ENCODE peak calls at places on chromosomes 11 and 22, in ten cellular contexts. G, M, F, K, R, H, A, V, C and P are unnamed samples.

GRCh38 chr11:35412285-35412684 is 7.1 kb downstream of the SLC1A2 start:
- DNase-seq in G (no peak), M (no peak), F (peak), K (no peak), R (no peak), H (no peak), A (no peak), V (no peak), C (peak), P (peak)

GRCh38 chr22:39748877-39749276 is 144.7 kb downstream of the ENTHD1 start:
- DNase-seq in G (no peak), M (no peak), F (no peak), K (no peak), R (peak), H (no peak), A (no peak), V (no peak), C (peak), P (peak)

GRCh38 chr11:27902981-27903624 is 202.8 kb upstream of the BDNF start:
- DNase-seq in G (no peak), M (no peak), F (no peak), K (no peak), R (no peak), H (no peak), A (no peak), V (no peak), C (peak), P (peak)

GRCh38 chr11:17558916-17559315 is 11.9 kb downstream of the OTOG start:
- DNase-seq in G (no peak), M (no peak), F (no peak), K (no peak), R (no peak), H (no peak), A (no peak), V (no peak), C (no peak), P (no peak)

GRCh38 chr22:44086759-44087158 is 62.7 kb downstream of the PARVB start:
- DNase-seq in G (no peak), M (no peak), F (no peak), K (no peak), R (no peak), H (no peak), A (no peak), V (no peak), C (no peak), P (no peak)

GRCh38 chr11:69319255-69320106 is 25.5 kb downstream of the MYEOV start:
- DNase-seq in G (no peak), M (no peak), F (no peak), K (no peak), R (no peak), H (no peak), A (no peak), V (no peak), C (no peak), P (no peak)

GRCh38 chr11:102320166-102320565 is 2.9 kb downstream of the BIRC3 start:
- DNase-seq in G (no peak), M (no peak), F (no peak), K (no peak), R (no peak), H (no peak), A (no peak), V (peak), C (no peak), P (no peak)

GRCh38 chr11:72441647-72442267 is 7.4 kb upstream of the CLPB start:
- DNase-seq in G (no peak), M (no peak), F (no peak), K (no peak), R (no peak), H (no peak), A (no peak), V (no peak), C (peak), P (peak)

GRCh38 chr11:2209900-2210321 is 38.3 kb upstream of the TH start:
- DNase-seq in G (no peak), M (no peak), F (no peak), K (no peak), R (no peak), H (no peak), A (no peak), V (no peak), C (no peak), P (no peak)

GRCh38 chr11:44770401-44770800 is 43.6 kb downstream of the TSPAN18 start:
- DNase-seq in G (no peak), M (no peak), F (no peak), K (no peak), R (no peak), H (no peak), A (no peak), V (no peak), C (no peak), P (no peak)

GRCh38 chr11:126755494-126755893 is 245.1 kb downstream of the KIRREL3 start:
- DNase-seq in G (no peak), M (no peak), F (no peak), K (no peak), R (no peak), H (no peak), A (no peak), V (no peak), C (no peak), P (no peak)

GRCh38 chr11:22554221-22554620 is 71.4 kb downstream of the FANCF start:
- DNase-seq in G (no peak), M (no peak), F (no peak), K (no peak), R (no peak), H (no peak), A (no peak), V (no peak), C (no peak), P (no peak)

GRCh38 chr11:45817191-45817590 is 12.2 kb downstream of the SLC35C1 start:
- DNase-seq in G (no peak), M (no peak), F (no peak), K (no peak), R (no peak), H (no peak), A (no peak), V (peak), C (no peak), P (no peak)

GRCh38 chr22:47967841-47968240 is 1205.4 kb downstream of the TBC1D22A start:
- DNase-seq in G (no peak), M (no peak), F (no peak), K (no peak), R (no peak), H (no peak), A (no peak), V (no peak), C (no peak), P (no peak)

GRCh38 chr11:113554531-113554930 is 79.3 kb upstream of the DRD2 start:
- DNase-seq in G (no peak), M (no peak), F (no peak), K (no peak), R (no peak), H (no peak), A (no peak), V (peak), C (no peak), P (no peak)

GRCh38 chr11:69470301-69470700 is 11.2 kb upstream of the LINC01488 start:
- DNase-seq in G (no peak), M (no peak), F (no peak), K (no peak), R (no peak), H (no peak), A (no peak), V (no peak), C (no peak), P (no peak)

GRCh38 chr11:130675456-130675855 is 227.0 kb downstream of the ADAMTS15 start:
- DNase-seq in G (no peak), M (peak), F (no peak), K (peak), R (no peak), H (peak), A (no peak), V (no peak), C (peak), P (peak)

GRCh38 chr11:8247312-8247711 is 16.4 kb downstream of the LMO1 start:
- DNase-seq in G (peak), M (no peak), F (no peak), K (no peak), R (no peak), H (no peak), A (peak), V (no peak), C (no peak), P (no peak)

GRCh38 chr11:2434506-2435255 is 9.6 kb downstream of the TRPM5 start:
- DNase-seq in G (no peak), M (no peak), F (no peak), K (no peak), R (no peak), H (no peak), A (no peak), V (no peak), C (no peak), P (no peak)

GRCh38 chr11:117687776-117688175 is 109.2 kb downstream of the DSCAML1 start:
- DNase-seq in G (no peak), M (no peak), F (no peak), K (no peak), R (no peak), H (no peak), A (no peak), V (no peak), C (no peak), P (no peak)

GRCh38 chr22:45006873-45007246 is 2.9 kb downstream of the PHF21B start:
- DNase-seq in G (no peak), M (peak), F (peak), K (no peak), R (no peak), H (no peak), A (no peak), V (no peak), C (no peak), P (no peak)

GRCh38 chr11:86193297-86194095 is 51.1 kb upstream of the EED start:
- DNase-seq in G (peak), M (peak), F (peak), K (peak), R (peak), H (peak), A (peak), V (peak), C (peak), P (peak)

GRCh38 chr22:20004464-20004863 is 12.2 kb downstream of the ARVCF start:
- DNase-seq in G (no peak), M (no peak), F (no peak), K (no peak), R (no peak), H (no peak), A (no peak), V (no peak), C (no peak), P (no peak)

GRCh38 chr22:31243339-31244043 is 31.4 kb downstream of the LIMK2 start:
- DNase-seq in G (peak), M (no peak), F (no peak), K (no peak), R (no peak), H (no peak), A (no peak), V (no peak), C (peak), P (peak)
- TF ChIP-seq CTCF in G (peak), M (no peak), F (no peak), K (no peak), R (no peak), H (no peak), A (no peak), V (no peak), C (no peak), P (no peak)

DNA sequence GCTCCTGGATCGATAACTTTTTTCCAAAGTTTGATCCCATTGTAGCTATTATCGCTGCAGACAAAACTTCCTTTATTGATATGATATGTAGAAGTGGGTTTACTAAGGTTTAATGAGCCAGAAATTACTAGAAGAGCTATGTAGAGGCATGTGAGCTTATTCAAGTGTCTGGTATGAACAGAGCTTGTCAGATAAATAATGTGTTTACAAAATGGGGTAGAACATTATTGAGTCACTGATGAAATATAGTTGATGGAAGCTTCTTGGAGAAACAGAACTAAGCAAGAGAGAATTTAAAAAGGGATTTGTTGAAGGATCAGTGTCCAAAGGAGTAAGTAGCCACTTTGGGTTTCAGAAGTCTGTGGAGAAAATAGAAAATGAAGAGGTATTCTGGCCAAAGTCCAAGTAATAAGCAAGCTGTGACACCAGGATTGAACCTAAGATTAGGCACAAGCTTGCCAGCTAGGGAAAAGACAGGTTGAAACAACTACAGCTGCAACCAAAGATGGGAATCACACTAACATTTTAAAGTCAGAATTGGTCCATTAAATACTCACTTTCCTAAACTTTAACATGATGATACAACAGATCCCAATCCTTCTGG is 104.3 kb downstream of the MAML2 start:
- DNase-seq in G (no peak), M (no peak), F (no peak), K (no peak), R (no peak), H (no peak), A (no peak), V (no peak), C (peak), P (no peak)
- H3K4me3 ChIP-seq in G (no peak), M (no peak), F (no peak), K (no peak), R (no peak), H (no peak), A (no peak), V (no peak), C (no peak), P (no peak)

GRCh38 chr11:131951146-131951545 is 580.7 kb downstream of the NTM start:
- DNase-seq in G (no peak), M (no peak), F (no peak), K (no peak), R (no peak), H (no peak), A (no peak), V (no peak), C (no peak), P (no peak)
- TF ChIP-seq CTCF in G (no peak), M (no peak), F (no peak), K (no peak), R (no peak), H (no peak), A (no peak), V (no peak), C (no peak), P (no peak)

GRCh38 chr11:128470081-128470480 is 117.3 kb downstream of the ETS1 start:
- DNase-seq in G (no peak), M (no peak), F (no peak), K (no peak), R (no peak), H (no peak), A (no peak), V (peak), C (no peak), P (no peak)
- H3K4me3 ChIP-seq in G (no peak), M (no peak), F (no peak), K (no peak), R (no peak), H (no peak), A (no peak), V (peak), C (no peak), P (no peak)

GRCh38 chr11:108734956-108735559 is 70.2 kb downstream of the DDX10 start:
- DNase-seq in G (no peak), M (no peak), F (peak), K (no peak), R (no peak), H (no peak), A (no peak), V (peak), C (no peak), P (no peak)
- TF ChIP-seq CTCF in G (peak), M (peak), F (peak), K (no peak), R (peak), H (peak), A (peak), V (peak), C (peak), P (peak)

GRCh38 chr11:93329936-93330445 is 551 bp upstream of the DEUP1 start:
- DNase-seq in G (no peak), M (no peak), F (peak), K (no peak), R (no peak), H (no peak), A (no peak), V (no peak), C (peak), P (no peak)
- H3K4me3 ChIP-seq in G (no peak), M (peak), F (peak), K (no peak), R (no peak), H (peak), A (peak), V (no peak), C (peak), P (no peak)

GRCh38 chr11:115234794-115235193 is 269.4 kb downstream of the CADM1 start:
- DNase-seq in G (no peak), M (no peak), F (no peak), K (no peak), R (no peak), H (no peak), A (no peak), V (no peak), C (no peak), P (no peak)

GRCh38 chr11:115241899-115242298 is 262.3 kb downstream of the CADM1 start:
- DNase-seq in G (no peak), M (no peak), F (no peak), K (no peak), R (no peak), H (no peak), A (no peak), V (no peak), C (no peak), P (no peak)

GRCh38 chr11:115238086-115238485 is 266.1 kb downstream of the CADM1 start:
- DNase-seq in G (no peak), M (no peak), F (no peak), K (no peak), R (no peak), H (no peak), A (no peak), V (no peak), C (no peak), P (no peak)

GRCh38 chr11:115237578-115237977 is 266.6 kb downstream of the CADM1 start:
- DNase-seq in G (no peak), M (no peak), F (no peak), K (no peak), R (no peak), H (no peak), A (no peak), V (no peak), C (no peak), P (no peak)

DNA sequence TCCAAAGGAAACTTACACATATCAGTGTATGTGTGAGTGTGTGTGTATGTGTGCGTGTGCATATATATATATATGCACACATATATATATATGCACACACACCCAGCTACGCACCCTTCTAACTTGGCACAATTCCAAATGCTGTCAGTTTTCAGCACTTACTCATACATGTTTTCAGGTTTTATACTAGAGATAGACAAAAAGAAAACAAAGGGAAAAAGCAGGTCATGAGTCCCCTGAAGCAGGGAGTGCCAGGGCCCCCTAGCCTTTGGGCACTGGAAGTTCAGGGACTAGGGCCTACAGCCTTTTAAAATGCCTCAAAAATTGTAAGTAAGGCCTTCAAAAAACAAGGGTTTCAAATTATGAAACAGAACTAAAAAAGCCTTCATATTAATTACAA is 265.4 kb downstream of the CADM1 start:
- DNase-seq in G (no peak), M (no peak), F (no peak), K (no peak), R (no peak), H (no peak), A (no peak), V (no peak), C (no peak), P (no peak)
- TF ChIP-seq CTCF in G (no peak), M (no peak), F (no peak), K (no peak), R (no peak), H (no peak), A (no peak), V (peak), C (no peak), P (no peak)

GRCh38 chr11:77127969-77128691 is at the start of gene MYO7A:
- DNase-seq in G (peak), M (peak), F (peak), K (no peak), R (no peak), H (no peak), A (no peak), V (peak), C (no peak), P (no peak)

GRCh38 chr11:77127674-77127968 is 425 bp upstream of the MYO7A start:
- DNase-seq in G (no peak), M (no peak), F (peak), K (no peak), R (no peak), H (no peak), A (no peak), V (peak), C (no peak), P (no peak)

GRCh38 chr11:77125695-77126094 is 2.4 kb upstream of the MYO7A start:
- DNase-seq in G (no peak), M (no peak), F (no peak), K (no peak), R (no peak), H (no peak), A (no peak), V (no peak), C (no peak), P (no peak)

GRCh38 chr11:77126156-77126775 is 1.8 kb upstream of the MYO7A start:
- DNase-seq in G (no peak), M (no peak), F (no peak), K (no peak), R (no peak), H (no peak), A (no peak), V (no peak), C (no peak), P (no peak)

GRCh38 chr11:77126861-77127673 is 979 bp upstream of the MYO7A start:
- DNase-seq in G (peak), M (peak), F (peak), K (peak), R (no peak), H (no peak), A (peak), V (peak), C (no peak), P (peak)
- H3K4me3 ChIP-seq in G (peak), M (peak), F (peak), K (peak), R (peak), H (peak), A (peak), V (no peak), C (peak), P (peak)

GRCh38 chr11:65541093-65542010 is 16.5 kb downstream of the SCYL1 start:
- DNase-seq in G (peak), M (no peak), F (no peak), K (no peak), R (no peak), H (no peak), A (no peak), V (peak), C (no peak), P (no peak)
- TF ChIP-seq CTCF in G (peak), M (peak), F (no peak), K (peak), R (no peak), H (no peak), A (no peak), V (no peak), C (no peak), P (no peak)

DNA sequence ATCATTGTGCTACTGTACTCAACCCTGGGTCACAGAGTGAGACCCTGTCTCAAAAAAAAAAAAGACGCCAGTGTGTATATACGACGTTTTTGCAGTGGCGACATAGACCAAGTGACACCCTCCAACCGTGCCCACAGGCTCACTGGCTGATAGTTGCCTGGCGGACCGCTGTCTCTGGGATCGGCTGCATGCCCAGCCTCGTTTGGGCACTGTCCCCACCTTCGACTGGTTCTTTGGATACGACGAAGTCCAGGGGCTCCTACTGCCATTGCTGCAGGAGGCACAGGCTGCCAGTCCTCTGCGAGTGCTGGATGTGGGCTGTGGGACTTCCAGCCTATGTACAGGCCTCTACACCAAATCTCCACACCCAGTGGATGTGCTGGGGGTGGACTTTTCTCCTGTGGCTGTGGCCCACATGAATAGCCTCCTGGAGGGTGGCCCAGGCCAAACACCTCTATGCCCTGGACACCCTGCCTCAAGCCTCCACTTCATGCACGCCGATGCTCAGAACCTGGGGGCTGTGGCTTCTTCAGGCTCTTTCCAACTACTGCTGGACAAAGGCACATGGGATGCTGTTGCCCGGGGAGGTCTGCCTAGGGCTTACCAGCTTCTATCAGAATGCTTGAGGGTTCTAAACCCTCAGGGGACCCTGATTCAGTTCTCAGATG is 1.3 kb downstream of the CSKMT start:
- DNase-seq in G (no peak), M (no peak), F (no peak), K (no peak), R (no peak), H (no peak), A (no peak), V (peak), C (no peak), P (no peak)
- H3K4me3 ChIP-seq in G (peak), M (peak), F (peak), K (peak), R (peak), H (peak), A (peak), V (peak), C (peak), P (peak)